ENCODE peak calls at places on chromosome 10, in ten cellular contexts. One of them, this sample, is unnamed.

GRCh38 chr10:72250666-72251065 is 23.1 kb upstream of the DDIT4 start:
- DNase-seq in left cardiac atrium: peak; percentile 64
- DNase-seq in NCI-H2081: no peak
- DNase-seq in EH: peak; percentile 86
- DNase-seq in mesothelial cell of epicardium: no peak
- DNase-seq in amygdala: no peak
- DNase-seq in SJSA1: no peak
- DNase-seq in activated CD4-positive, alpha-beta T cell treated with anti-CD3 and anti-CD28 coated beads, Interleukin-2, amount 50 U/mL, for 4 hours: no peak
- DNase-seq in Ammon's horn: no peak
- DNase-seq in pons: no peak
- DNase-seq in this sample: no peak

GRCh38 chr10:70549962-70550845 is 52.3 kb downstream of the PRF1 start:
- DNase-seq in mesothelial cell of epicardium: no peak
- DNase-seq in left cardiac atrium: peak; percentile 63
- DNase-seq in EH: peak; percentile 70
- DNase-seq in NCI-H2081: peak; percentile 32
- DNase-seq in activated CD4-positive, alpha-beta T cell treated with anti-CD3 and anti-CD28 coated beads, Interleukin-2, amount 50 U/mL, for 4 hours: peak; percentile 71
- DNase-seq in Ammon's horn: peak; percentile 74
- DNase-seq in SJSA1: peak; percentile 65
- DNase-seq in pons: peak; percentile 70
- DNase-seq in amygdala: peak; percentile 38
- DNase-seq in this sample: peak; percentile 50

GRCh38 chr10:76302491-76302890 is 871.1 kb downstream of the LRMDA start:
- DNase-seq in activated CD4-positive, alpha-beta T cell treated with anti-CD3 and anti-CD28 coated beads, Interleukin-2, amount 50 U/mL, for 4 hours: no peak
- DNase-seq in pons: no peak
- DNase-seq in SJSA1: no peak
- DNase-seq in mesothelial cell of epicardium: no peak
- DNase-seq in Ammon's horn: no peak
- DNase-seq in NCI-H2081: no peak
- DNase-seq in EH: peak; percentile 39
- DNase-seq in amygdala: no peak
- DNase-seq in left cardiac atrium: no peak
- DNase-seq in this sample: no peak

GRCh38 chr10:88108115-88108610 is 244.7 kb downstream of the PTEN start:
- DNase-seq in NCI-H2081: no peak
- DNase-seq in SJSA1: no peak
- DNase-seq in activated CD4-positive, alpha-beta T cell treated with anti-CD3 and anti-CD28 coated beads, Interleukin-2, amount 50 U/mL, for 4 hours: no peak
- DNase-seq in pons: peak; percentile 63
- DNase-seq in amygdala: no peak
- DNase-seq in mesothelial cell of epicardium: no peak
- DNase-seq in left cardiac atrium: no peak
- DNase-seq in Ammon's horn: peak; percentile 61
- DNase-seq in EH: no peak
- DNase-seq in this sample: no peak

GRCh38 chr10:96700477-96701099 is 19.7 kb downstream of the PIK3AP1 start:
- DNase-seq in EH: no peak
- DNase-seq in NCI-H2081: no peak
- DNase-seq in Ammon's horn: peak; percentile 53
- DNase-seq in amygdala: no peak
- DNase-seq in pons: peak; percentile 29
- DNase-seq in activated CD4-positive, alpha-beta T cell treated with anti-CD3 and anti-CD28 coated beads, Interleukin-2, amount 50 U/mL, for 4 hours: no peak
- DNase-seq in mesothelial cell of epicardium: no peak
- DNase-seq in SJSA1: no peak
- DNase-seq in left cardiac atrium: no peak
- DNase-seq in this sample: no peak

GRCh38 chr10:48466611-48467240 is 138.1 kb downstream of the ARHGAP22 start:
- DNase-seq in amygdala: no peak
- DNase-seq in SJSA1: peak; percentile 43
- DNase-seq in NCI-H2081: no peak
- DNase-seq in left cardiac atrium: peak; percentile 13
- DNase-seq in pons: no peak
- DNase-seq in Ammon's horn: no peak
- DNase-seq in EH: no peak
- DNase-seq in mesothelial cell of epicardium: peak; percentile 11
- DNase-seq in activated CD4-positive, alpha-beta T cell treated with anti-CD3 and anti-CD28 coated beads, Interleukin-2, amount 50 U/mL, for 4 hours: no peak
- DNase-seq in this sample: no peak

GRCh38 chr10:125964558-125964957 is 68.2 kb downstream of the FANK1 start:
- DNase-seq in left cardiac atrium: no peak
- DNase-seq in activated CD4-positive, alpha-beta T cell treated with anti-CD3 and anti-CD28 coated beads, Interleukin-2, amount 50 U/mL, for 4 hours: no peak
- DNase-seq in EH: no peak
- DNase-seq in NCI-H2081: no peak
- DNase-seq in pons: no peak
- DNase-seq in amygdala: no peak
- DNase-seq in Ammon's horn: no peak
- DNase-seq in SJSA1: no peak
- DNase-seq in mesothelial cell of epicardium: no peak
- DNase-seq in this sample: no peak

GRCh38 chr10:71396084-71396713 is 521 bp upstream of the CDH23 start:
- DNase-seq in activated CD4-positive, alpha-beta T cell treated with anti-CD3 and anti-CD28 coated beads, Interleukin-2, amount 50 U/mL, for 4 hours: no peak
- DNase-seq in Ammon's horn: peak; percentile 58
- DNase-seq in amygdala: peak; percentile 20
- DNase-seq in EH: peak; percentile 8
- DNase-seq in SJSA1: peak; percentile 47
- DNase-seq in left cardiac atrium: peak; percentile 70
- DNase-seq in mesothelial cell of epicardium: peak; percentile 53
- DNase-seq in pons: peak; percentile 46
- DNase-seq in NCI-H2081: peak; percentile 25
- DNase-seq in this sample: peak; percentile 71

GRCh38 chr10:61899045-61899444 is 2.5 kb upstream of the ARID5B start:
- DNase-seq in SJSA1: no peak
- DNase-seq in activated CD4-positive, alpha-beta T cell treated with anti-CD3 and anti-CD28 coated beads, Interleukin-2, amount 50 U/mL, for 4 hours: no peak
- DNase-seq in NCI-H2081: no peak
- DNase-seq in amygdala: no peak
- DNase-seq in Ammon's horn: no peak
- DNase-seq in EH: peak; percentile 83
- DNase-seq in mesothelial cell of epicardium: no peak
- DNase-seq in left cardiac atrium: no peak
- DNase-seq in pons: peak; percentile 37
- DNase-seq in this sample: peak; percentile 71

GRCh38 chr10:75951026-75951589 is 519.7 kb downstream of the LRMDA start:
- DNase-seq in activated CD4-positive, alpha-beta T cell treated with anti-CD3 and anti-CD28 coated beads, Interleukin-2, amount 50 U/mL, for 4 hours: no peak
- DNase-seq in NCI-H2081: no peak
- DNase-seq in pons: no peak
- DNase-seq in amygdala: no peak
- DNase-seq in EH: no peak
- DNase-seq in Ammon's horn: no peak
- DNase-seq in SJSA1: no peak
- DNase-seq in mesothelial cell of epicardium: no peak
- DNase-seq in left cardiac atrium: no peak
- DNase-seq in this sample: no peak

GRCh38 chr10:122473116-122473515 is 11.8 kb downstream of the HTRA1 start:
- DNase-seq in EH: no peak
- DNase-seq in NCI-H2081: no peak
- DNase-seq in Ammon's horn: peak; percentile 3
- DNase-seq in left cardiac atrium: no peak
- DNase-seq in pons: no peak
- DNase-seq in SJSA1: no peak
- DNase-seq in amygdala: no peak
- DNase-seq in mesothelial cell of epicardium: no peak
- DNase-seq in activated CD4-positive, alpha-beta T cell treated with anti-CD3 and anti-CD28 coated beads, Interleukin-2, amount 50 U/mL, for 4 hours: no peak
- DNase-seq in this sample: no peak

GRCh38 chr10:59773088-59773487 is 19.8 kb upstream of the MRLN start:
- DNase-seq in EH: no peak
- DNase-seq in NCI-H2081: no peak
- DNase-seq in pons: no peak
- DNase-seq in Ammon's horn: no peak
- DNase-seq in left cardiac atrium: no peak
- DNase-seq in amygdala: no peak
- DNase-seq in activated CD4-positive, alpha-beta T cell treated with anti-CD3 and anti-CD28 coated beads, Interleukin-2, amount 50 U/mL, for 4 hours: no peak
- DNase-seq in mesothelial cell of epicardium: no peak
- DNase-seq in SJSA1: no peak
- DNase-seq in this sample: no peak

GRCh38 chr10:101601541-101601940 is 13.4 kb downstream of the DPCD start:
- DNase-seq in mesothelial cell of epicardium: no peak
- DNase-seq in NCI-H2081: no peak
- DNase-seq in Ammon's horn: no peak
- DNase-seq in SJSA1: no peak
- DNase-seq in left cardiac atrium: no peak
- DNase-seq in pons: no peak
- DNase-seq in amygdala: no peak
- DNase-seq in EH: no peak
- DNase-seq in activated CD4-positive, alpha-beta T cell treated with anti-CD3 and anti-CD28 coated beads, Interleukin-2, amount 50 U/mL, for 4 hours: no peak
- DNase-seq in this sample: no peak

GRCh38 chr10:51023611-51024010 is 50.7 kb upstream of the PRKG1 start:
- DNase-seq in pons: no peak
- DNase-seq in activated CD4-positive, alpha-beta T cell treated with anti-CD3 and anti-CD28 coated beads, Interleukin-2, amount 50 U/mL, for 4 hours: no peak
- DNase-seq in mesothelial cell of epicardium: no peak
- DNase-seq in EH: no peak
- DNase-seq in amygdala: no peak
- DNase-seq in NCI-H2081: no peak
- DNase-seq in SJSA1: no peak
- DNase-seq in left cardiac atrium: no peak
- DNase-seq in Ammon's horn: no peak
- DNase-seq in this sample: no peak